ENCODE peak calls at places on chromosomes 2 and 18, in five cellular contexts. D, X, Q, H and G are unnamed samples.

GRCh38 chr2:202115385-202116060 is 42.5 kb downstream of the KIAA2012 start:
- DNase-seq in D (no peak), H (no peak), X (no peak), Q (no peak), G (no peak)

GRCh38 chr18:5975111-5975622 is 79.8 kb upstream of the TMEM200C start:
- DNase-seq in D (no peak), X (peak; percentile 63), Q (peak; percentile 75), H (no peak), G (no peak)

GRCh38 chr2:165825041-165825440 is 31.0 kb upstream of the GALNT3 start:
- DNase-seq in X (peak; percentile 17), Q (peak; percentile 68), D (no peak), H (no peak), G (no peak)

GRCh38 chr2:226788064-226788463 is 11.6 kb downstream of the IRS1 start:
- DNase-seq in D (no peak), X (no peak), H (no peak), Q (no peak), G (no peak)

GRCh38 chr2:233319256-233319655 is 11.6 kb downstream of the SAG start:
- DNase-seq in H (no peak), X (no peak), D (no peak), Q (no peak), G (no peak)

GRCh38 chr2:84924173-84925106 is 19.0 kb downstream of the TMSB10 start:
- DNase-seq in Q (peak; percentile 33), D (no peak), X (no peak), H (no peak), G (peak; percentile 67)

GRCh38 chr18:11861583-11862288 is 10.5 kb downstream of the CHMP1B start:
- DNase-seq in X (no peak), Q (no peak), D (no peak), H (no peak), G (no peak)

GRCh38 chr2:71935291-71935848 is 212.3 kb downstream of the CYP26B1 start:
- DNase-seq in H (no peak), Q (peak; percentile 18), X (no peak), D (no peak), G (peak; percentile 25)

GRCh38 chr2:165469417-165469816 is at the start of gene CSRNP3:
- DNase-seq in X (peak; percentile 70), D (peak; percentile 3), H (no peak), Q (peak; percentile 90), G (no peak)

GRCh38 chr2:240355962-240356361 is 79.5 kb upstream of the GPC1 start:
- DNase-seq in H (no peak), D (no peak), X (no peak), Q (no peak), G (no peak)

GRCh38 chr2:127615511-127616166 is 30.3 kb upstream of the GPR17 start:
- DNase-seq in H (no peak), X (no peak), Q (no peak), D (no peak), G (no peak)

GRCh38 chr2:222939208-222939846 is 78.5 kb downstream of the ACSL3 start:
- DNase-seq in H (peak; percentile 51), X (no peak), Q (peak; percentile 85), D (no peak), G (peak; percentile 82)